ENCODE peak calls at places on chromosomes 13 and 19, in nine cellular contexts. One of them, this sample, is unnamed.

GRCh38 chr19:16027528-16027927 is 48.8 kb upstream of the TPM4 start:
- DNase-seq in HT-29: no peak
- DNase-seq in stimulated activated CD4-positive, alpha-beta T cell treated with anti-CD3 and anti-CD28 coated beads, Interleukin-4, amount 100 ng/mL, for 1 hour: no peak
- DNase-seq in nucleus accumbens: no peak
- DNase-seq in ascending aorta: no peak
- DNase-seq in activated naive CD8-positive, alpha-beta T cell treated with anti-CD3 and anti-CD28 coated beads, Interleukin-2, amount 50 U/mL, for 24 hours: peak; percentile 20
- DNase-seq in breast epithelium: no peak
- DNase-seq in right lobe of liver: no peak
- DNase-seq in H54: no peak
- DNase-seq in this sample: no peak

GRCh38 chr13:43363156-43363918 is 340.0 kb downstream of the DNAJC15 start:
- DNase-seq in activated naive CD8-positive, alpha-beta T cell treated with anti-CD3 and anti-CD28 coated beads, Interleukin-2, amount 50 U/mL, for 24 hours: no peak
- DNase-seq in ascending aorta: no peak
- DNase-seq in stimulated activated CD4-positive, alpha-beta T cell treated with anti-CD3 and anti-CD28 coated beads, Interleukin-4, amount 100 ng/mL, for 1 hour: no peak
- DNase-seq in nucleus accumbens: no peak
- DNase-seq in right lobe of liver: no peak
- DNase-seq in H54: no peak
- DNase-seq in breast epithelium: no peak
- DNase-seq in HT-29: no peak
- DNase-seq in this sample: no peak

GRCh38 chr13:29361716-29362115 is 233.8 kb downstream of the SLC7A1 start:
- DNase-seq in H54: no peak
- DNase-seq in right lobe of liver: no peak
- DNase-seq in HT-29: no peak
- DNase-seq in stimulated activated CD4-positive, alpha-beta T cell treated with anti-CD3 and anti-CD28 coated beads, Interleukin-4, amount 100 ng/mL, for 1 hour: no peak
- DNase-seq in activated naive CD8-positive, alpha-beta T cell treated with anti-CD3 and anti-CD28 coated beads, Interleukin-2, amount 50 U/mL, for 24 hours: no peak
- DNase-seq in breast epithelium: no peak
- DNase-seq in ascending aorta: no peak
- DNase-seq in nucleus accumbens: no peak
- DNase-seq in this sample: no peak

GRCh38 chr19:14703833-14704232 is 14.0 kb downstream of the ZNF333 start:
- DNase-seq in HT-29: no peak
- DNase-seq in right lobe of liver: no peak
- DNase-seq in activated naive CD8-positive, alpha-beta T cell treated with anti-CD3 and anti-CD28 coated beads, Interleukin-2, amount 50 U/mL, for 24 hours: no peak
- DNase-seq in H54: no peak
- DNase-seq in nucleus accumbens: no peak
- DNase-seq in stimulated activated CD4-positive, alpha-beta T cell treated with anti-CD3 and anti-CD28 coated beads, Interleukin-4, amount 100 ng/mL, for 1 hour: no peak
- DNase-seq in ascending aorta: no peak
- DNase-seq in breast epithelium: no peak
- DNase-seq in this sample: no peak

GRCh38 chr19:6521718-6522646 is 8.8 kb upstream of the TNFSF9 start:
- DNase-seq in HT-29: no peak
- DNase-seq in H54: no peak
- DNase-seq in stimulated activated CD4-positive, alpha-beta T cell treated with anti-CD3 and anti-CD28 coated beads, Interleukin-4, amount 100 ng/mL, for 1 hour: peak; percentile 35
- DNase-seq in activated naive CD8-positive, alpha-beta T cell treated with anti-CD3 and anti-CD28 coated beads, Interleukin-2, amount 50 U/mL, for 24 hours: peak; percentile 76
- DNase-seq in breast epithelium: no peak
- DNase-seq in right lobe of liver: no peak
- DNase-seq in ascending aorta: no peak
- DNase-seq in nucleus accumbens: no peak
- DNase-seq in this sample: peak; percentile 58

GRCh38 chr13:26280295-26280694 is 26.4 kb downstream of the CDK8 start:
- DNase-seq in nucleus accumbens: no peak
- DNase-seq in H54: no peak
- DNase-seq in HT-29: no peak
- DNase-seq in breast epithelium: no peak
- DNase-seq in right lobe of liver: no peak
- DNase-seq in stimulated activated CD4-positive, alpha-beta T cell treated with anti-CD3 and anti-CD28 coated beads, Interleukin-4, amount 100 ng/mL, for 1 hour: no peak
- DNase-seq in ascending aorta: no peak
- DNase-seq in activated naive CD8-positive, alpha-beta T cell treated with anti-CD3 and anti-CD28 coated beads, Interleukin-2, amount 50 U/mL, for 24 hours: no peak
- DNase-seq in this sample: no peak

GRCh38 chr13:49220035-49220855 is at the start of gene MLNR:
- DNase-seq in breast epithelium: no peak
- DNase-seq in stimulated activated CD4-positive, alpha-beta T cell treated with anti-CD3 and anti-CD28 coated beads, Interleukin-4, amount 100 ng/mL, for 1 hour: peak; percentile 49
- DNase-seq in nucleus accumbens: no peak
- DNase-seq in right lobe of liver: no peak
- DNase-seq in ascending aorta: no peak
- DNase-seq in activated naive CD8-positive, alpha-beta T cell treated with anti-CD3 and anti-CD28 coated beads, Interleukin-2, amount 50 U/mL, for 24 hours: peak; percentile 52
- DNase-seq in H54: no peak
- DNase-seq in HT-29: no peak
- DNase-seq in this sample: peak; percentile 53

GRCh38 chr13:44409595-44409994 is 36.0 kb downstream of the SERP2 start:
- DNase-seq in HT-29: no peak
- DNase-seq in stimulated activated CD4-positive, alpha-beta T cell treated with anti-CD3 and anti-CD28 coated beads, Interleukin-4, amount 100 ng/mL, for 1 hour: no peak
- DNase-seq in ascending aorta: no peak
- DNase-seq in activated naive CD8-positive, alpha-beta T cell treated with anti-CD3 and anti-CD28 coated beads, Interleukin-2, amount 50 U/mL, for 24 hours: no peak
- DNase-seq in H54: no peak
- DNase-seq in right lobe of liver: no peak
- DNase-seq in breast epithelium: no peak
- DNase-seq in nucleus accumbens: no peak
- DNase-seq in this sample: no peak

GRCh38 chr19:50475101-50475568 is 1.2 kb upstream of the EMC10 start:
- DNase-seq in H54: no peak
- DNase-seq in ascending aorta: no peak
- DNase-seq in right lobe of liver: peak; percentile 64
- DNase-seq in nucleus accumbens: no peak
- DNase-seq in stimulated activated CD4-positive, alpha-beta T cell treated with anti-CD3 and anti-CD28 coated beads, Interleukin-4, amount 100 ng/mL, for 1 hour: no peak
- DNase-seq in HT-29: no peak
- DNase-seq in activated naive CD8-positive, alpha-beta T cell treated with anti-CD3 and anti-CD28 coated beads, Interleukin-2, amount 50 U/mL, for 24 hours: no peak
- DNase-seq in breast epithelium: no peak
- DNase-seq in this sample: no peak

GRCh38 chr13:110440946-110441731 is 120.4 kb downstream of the RAB20 start:
- DNase-seq in HT-29: no peak
- DNase-seq in breast epithelium: no peak
- DNase-seq in right lobe of liver: no peak
- DNase-seq in stimulated activated CD4-positive, alpha-beta T cell treated with anti-CD3 and anti-CD28 coated beads, Interleukin-4, amount 100 ng/mL, for 1 hour: no peak
- DNase-seq in nucleus accumbens: no peak
- DNase-seq in activated naive CD8-positive, alpha-beta T cell treated with anti-CD3 and anti-CD28 coated beads, Interleukin-2, amount 50 U/mL, for 24 hours: no peak
- DNase-seq in ascending aorta: no peak
- DNase-seq in H54: no peak
- DNase-seq in this sample: no peak

GRCh38 chr13:29021311-29021710 is 201.2 kb downstream of the MTUS2 start:
- DNase-seq in HT-29: no peak
- DNase-seq in activated naive CD8-positive, alpha-beta T cell treated with anti-CD3 and anti-CD28 coated beads, Interleukin-2, amount 50 U/mL, for 24 hours: no peak
- DNase-seq in stimulated activated CD4-positive, alpha-beta T cell treated with anti-CD3 and anti-CD28 coated beads, Interleukin-4, amount 100 ng/mL, for 1 hour: no peak
- DNase-seq in breast epithelium: no peak
- DNase-seq in nucleus accumbens: no peak
- DNase-seq in right lobe of liver: no peak
- DNase-seq in ascending aorta: no peak
- DNase-seq in H54: no peak
- DNase-seq in this sample: no peak

GRCh38 chr19:51002542-51003311 is 1.3 kb upstream of the KLK8 start:
- DNase-seq in stimulated activated CD4-positive, alpha-beta T cell treated with anti-CD3 and anti-CD28 coated beads, Interleukin-4, amount 100 ng/mL, for 1 hour: no peak
- DNase-seq in HT-29: peak; percentile 100
- DNase-seq in right lobe of liver: no peak
- DNase-seq in breast epithelium: peak; percentile 92
- DNase-seq in nucleus accumbens: no peak
- DNase-seq in activated naive CD8-positive, alpha-beta T cell treated with anti-CD3 and anti-CD28 coated beads, Interleukin-2, amount 50 U/mL, for 24 hours: peak; percentile 16
- DNase-seq in ascending aorta: no peak
- DNase-seq in H54: no peak
- DNase-seq in this sample: no peak

GRCh38 chr19:38838208-38838985 is 6.8 kb upstream of the ECH1 start:
- DNase-seq in activated naive CD8-positive, alpha-beta T cell treated with anti-CD3 and anti-CD28 coated beads, Interleukin-2, amount 50 U/mL, for 24 hours: peak; percentile 63
- DNase-seq in stimulated activated CD4-positive, alpha-beta T cell treated with anti-CD3 and anti-CD28 coated beads, Interleukin-4, amount 100 ng/mL, for 1 hour: peak; percentile 59
- DNase-seq in ascending aorta: no peak
- DNase-seq in breast epithelium: peak; percentile 70
- DNase-seq in HT-29: no peak
- DNase-seq in right lobe of liver: no peak
- DNase-seq in nucleus accumbens: no peak
- DNase-seq in H54: no peak
- DNase-seq in this sample: no peak

GRCh38 chr19:13781547-13781946 is 7.3 kb downstream of the C19orf53 start:
- DNase-seq in nucleus accumbens: no peak
- DNase-seq in activated naive CD8-positive, alpha-beta T cell treated with anti-CD3 and anti-CD28 coated beads, Interleukin-2, amount 50 U/mL, for 24 hours: no peak
- DNase-seq in H54: peak; percentile 67
- DNase-seq in stimulated activated CD4-positive, alpha-beta T cell treated with anti-CD3 and anti-CD28 coated beads, Interleukin-4, amount 100 ng/mL, for 1 hour: no peak
- DNase-seq in breast epithelium: peak; percentile 60
- DNase-seq in HT-29: no peak
- DNase-seq in ascending aorta: peak; percentile 60
- DNase-seq in right lobe of liver: no peak
- DNase-seq in this sample: peak; percentile 64

GRCh38 chr19:48752511-48753365 is at the start of gene FUT1:
- DNase-seq in breast epithelium: peak; percentile 88
- DNase-seq in HT-29: peak; percentile 98
- DNase-seq in nucleus accumbens: no peak
- DNase-seq in right lobe of liver: peak; percentile 59
- DNase-seq in activated naive CD8-positive, alpha-beta T cell treated with anti-CD3 and anti-CD28 coated beads, Interleukin-2, amount 50 U/mL, for 24 hours: peak; percentile 32
- DNase-seq in ascending aorta: no peak
- DNase-seq in H54: peak; percentile 82
- DNase-seq in stimulated activated CD4-positive, alpha-beta T cell treated with anti-CD3 and anti-CD28 coated beads, Interleukin-4, amount 100 ng/mL, for 1 hour: peak; percentile 33
- DNase-seq in this sample: peak; percentile 83

GRCh38 chr13:24746618-24747247 is 17.2 kb upstream of the RNF17 start:
- DNase-seq in HT-29: no peak
- DNase-seq in ascending aorta: no peak
- DNase-seq in nucleus accumbens: no peak
- DNase-seq in right lobe of liver: no peak
- DNase-seq in H54: no peak
- DNase-seq in activated naive CD8-positive, alpha-beta T cell treated with anti-CD3 and anti-CD28 coated beads, Interleukin-2, amount 50 U/mL, for 24 hours: no peak
- DNase-seq in stimulated activated CD4-positive, alpha-beta T cell treated with anti-CD3 and anti-CD28 coated beads, Interleukin-4, amount 100 ng/mL, for 1 hour: no peak
- DNase-seq in breast epithelium: no peak
- DNase-seq in this sample: no peak